ENCODE peak calls at places on chromosome 7, in nine cellular contexts. I is Calu3; G is fibroblast of the conjunctiva; S is tibial artery; M is activated T-helper 2 cell treated with anti-CD3 and anti-CD28 coated beads, Interferon-gamma antibody, Interleukin-2, Interleukin-4, amounts not matched to agents 10 μg/mL and 5 μg/mL and 100 μg/mL, durations not matched to agents 14 hours and 24 hours and 36 hours; E is cardiac fibroblast; N is SK-N-DZ; D is NCI-H1105; L is NCI-H446 treated with DMSO at 0.1 percent for 48 hours. B is an unnamed sample.

GRCh38 chr7:23347007-23347681 is 48.0 kb downstream of the MALSU1 start:
- DNase-seq in G (no peak), M (no peak), I (no peak), E (peak), N (no peak), S (no peak), D (no peak), L (no peak), B (no peak)

GRCh38 chr7:112654322-112655216 is 135.6 kb downstream of the TMEM168 start:
- DNase-seq in M (no peak), N (peak), I (no peak), E (peak), S (no peak), D (no peak), G (no peak), L (no peak), B (no peak)

GRCh38 chr7:77409739-77410545 is 6.2 kb downstream of the GSAP start:
- DNase-seq in G (peak), D (no peak), S (no peak), L (no peak), M (no peak), E (peak), I (no peak), N (no peak), B (peak)

GRCh38 chr7:50197547-50197946 is 104.5 kb upstream of the ZPBP start:
- DNase-seq in M (no peak), L (no peak), S (no peak), E (no peak), G (no peak), N (no peak), D (no peak), I (peak), B (no peak)

GRCh38 chr7:134086998-134087735 is 40.0 kb upstream of the LRGUK start:
- DNase-seq in G (no peak), M (no peak), D (no peak), I (no peak), N (no peak), L (no peak), E (no peak), S (no peak), B (no peak)

GRCh38 chr7:118918556-118918955 is 694.1 kb downstream of the ANKRD7 start:
- DNase-seq in G (peak), N (peak), E (peak), D (peak), S (no peak), I (no peak), M (no peak), L (peak), B (no peak)

GRCh38 chr7:5525271-5526189 is 101.9 kb upstream of the TNRC18 start:
- DNase-seq in D (peak), G (no peak), L (peak), I (peak), N (peak), M (no peak), S (no peak), E (peak), B (peak)

GRCh38 chr7:6628045-6628444 is 9.1 kb upstream of the ZNF316 start:
- DNase-seq in S (peak), M (no peak), L (no peak), D (peak), E (no peak), G (no peak), I (no peak), N (no peak), B (no peak)